ENCODE peak calls at places on chromosomes 6 and 20, in ten cellular contexts. L is endothelial cell of umbilical vein, S is HCT116, D is stomach, N is transverse colon, O is spleen, C is prostate gland, X is SK-N-MC, I is sigmoid colon, J is GM12892. T is an unnamed sample.

GRCh38 chr6:19731286-19731685 is 105.9 kb upstream of the ID4 start:
- DNase-seq in L (no peak), S (peak), D (no peak), N (no peak), O (no peak), C (no peak), X (no peak), I (no peak), J (no peak), T (no peak)

GRCh38 chr20:63224272-63225081 is 8.5 kb upstream of the YTHDF1 start:
- DNase-seq in L (no peak), S (no peak), D (peak), N (peak), O (no peak), C (peak), X (no peak), I (peak), J (no peak), T (no peak)

GRCh38 chr6:34489229-34489805 is 23.4 kb downstream of the PACSIN1 start:
- DNase-seq in L (no peak), S (no peak), D (no peak), N (no peak), O (peak), C (no peak), X (no peak), I (peak), J (no peak), T (no peak)

GRCh38 chr20:47792021-47792618 is 6.8 kb upstream of the SULF2 start:
- DNase-seq in L (peak), S (no peak), D (no peak), N (peak), O (no peak), C (peak), X (no peak), I (peak), J (no peak), T (peak)

GRCh38 chr20:62922451-62922921 is 3.8 kb downstream of the DIDO1 start:
- DNase-seq in L (no peak), S (no peak), D (no peak), N (no peak), O (no peak), C (peak), X (no peak), I (no peak), J (no peak), T (no peak)

GRCh38 chr6:99606670-99607415 is at the start of gene PRDM13:
- DNase-seq in L (no peak), S (no peak), D (no peak), N (no peak), O (no peak), C (no peak), X (no peak), I (no peak), J (no peak), T (no peak)

GRCh38 chr6:129606664-129607063 is 103.3 kb downstream of the ARHGAP18 start:
- DNase-seq in L (no peak), S (no peak), D (no peak), N (no peak), O (no peak), C (no peak), X (no peak), I (no peak), J (no peak), T (no peak)

GRCh38 chr6:108068618-108069017 is 5.9 kb downstream of the OSTM1 start:
- DNase-seq in L (no peak), S (no peak), D (no peak), N (no peak), O (no peak), C (no peak), X (no peak), I (no peak), J (no peak), T (no peak)

GRCh38 chr20:859661-860294 is 26.3 kb downstream of the FAM110A start:
- DNase-seq in L (no peak), S (no peak), D (no peak), N (no peak), O (no peak), C (no peak), X (no peak), I (no peak), J (no peak), T (no peak)

GRCh38 chr6:138559153-138559552 is 59.9 kb upstream of the NHSL1 start:
- DNase-seq in L (no peak), S (no peak), D (no peak), N (no peak), O (no peak), C (no peak), X (no peak), I (no peak), J (no peak), T (no peak)

GRCh38 chr20:7790189-7790588 is 150.1 kb downstream of the HAO1 start:
- DNase-seq in L (no peak), S (no peak), D (no peak), N (no peak), O (no peak), C (no peak), X (no peak), I (no peak), J (no peak), T (no peak)

GRCh38 chr20:58619847-58620431 is 31.1 kb upstream of the STX16 start:
- DNase-seq in L (no peak), S (peak), D (no peak), N (no peak), O (peak), C (no peak), X (peak), I (no peak), J (no peak), T (no peak)

GRCh38 chr6:15997751-15998388 is 131.0 kb upstream of the MYLIP start:
- DNase-seq in L (peak), S (no peak), D (no peak), N (no peak), O (no peak), C (no peak), X (no peak), I (no peak), J (no peak), T (no peak)

GRCh38 chr6:112296122-112296521 is 41.8 kb upstream of the LAMA4 start:
- DNase-seq in L (peak), S (peak), D (no peak), N (no peak), O (no peak), C (no peak), X (no peak), I (no peak), J (no peak), T (no peak)

GRCh38 chr20:57451759-57452661 is 60.8 kb downstream of the RBM38 start:
- DNase-seq in L (no peak), S (no peak), D (no peak), N (no peak), O (peak), C (no peak), X (no peak), I (peak), J (no peak), T (no peak)
- TF ChIP-seq POLR2AphosphoS5 in L (no peak), S (no peak), D (no peak), N (no peak), O (peak), C (peak), X (no peak), I (peak), J (no peak), T (no peak)

GRCh38 chr6:33065312-33065711 is 8.1 kb downstream of the HLA-DPA1 start:
- DNase-seq in L (no peak), S (no peak), D (no peak), N (no peak), O (no peak), C (no peak), X (no peak), I (no peak), J (no peak), T (no peak)
- TF ChIP-seq POLR2AphosphoS5 in L (no peak), S (no peak), D (no peak), N (no peak), O (peak), C (no peak), X (no peak), I (no peak), J (no peak), T (no peak)

GRCh38 chr20:31559704-31560093 is 45.4 kb upstream of the ID1 start:
- DNase-seq in L (no peak), S (no peak), D (no peak), N (no peak), O (no peak), C (no peak), X (no peak), I (no peak), J (no peak), T (no peak)

GRCh38 chr20:31562241-31562640 is 42.8 kb upstream of the ID1 start:
- DNase-seq in L (no peak), S (peak), D (no peak), N (no peak), O (no peak), C (no peak), X (no peak), I (no peak), J (no peak), T (no peak)

GRCh38 chr20:31564284-31564683 is 40.8 kb upstream of the ID1 start:
- DNase-seq in L (no peak), S (no peak), D (no peak), N (no peak), O (no peak), C (no peak), X (no peak), I (no peak), J (no peak), T (no peak)

GRCh38 chr20:31560094-31560899 is 44.8 kb upstream of the ID1 start:
- DNase-seq in L (peak), S (peak), D (peak), N (peak), O (peak), C (peak), X (no peak), I (peak), J (peak), T (peak)

DNA sequence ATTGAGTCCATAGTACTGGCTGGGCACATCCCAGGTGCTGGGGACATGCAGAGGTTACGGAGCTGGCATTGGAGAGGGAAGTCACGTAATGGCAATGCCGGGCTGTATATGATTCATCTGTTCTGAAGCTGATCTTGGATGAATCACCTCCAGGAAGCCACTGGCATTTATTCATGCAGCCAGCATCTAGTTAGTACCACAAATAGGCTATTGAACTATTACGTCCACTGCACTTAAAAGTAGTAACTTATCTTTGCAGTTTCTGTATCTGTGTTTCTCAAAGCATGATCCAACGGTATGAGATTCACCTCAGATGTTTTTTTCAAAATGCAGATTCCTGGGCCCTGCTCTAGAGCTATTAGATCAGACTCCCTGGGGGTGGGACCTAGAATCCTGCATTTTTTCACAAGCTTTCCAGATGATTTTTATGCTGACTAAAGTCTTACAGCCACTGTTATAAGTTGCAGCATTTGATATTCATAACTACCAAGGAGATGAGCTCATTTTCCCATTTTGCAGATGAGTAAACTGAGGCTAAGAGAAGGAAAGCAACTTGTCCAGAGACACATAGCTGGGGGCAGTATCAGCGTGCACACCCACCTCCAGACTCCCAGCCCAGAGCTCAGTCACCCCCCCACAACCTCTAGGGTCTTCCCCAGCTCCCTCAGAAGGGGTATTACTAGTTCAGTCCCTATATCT is 44.0 kb upstream of the ID1 start:
- DNase-seq in L (peak), S (peak), D (peak), N (peak), O (no peak), C (no peak), X (no peak), I (no peak), J (no peak), T (no peak)
- TF ChIP-seq POLR2AphosphoS5 in L (peak), S (peak), D (peak), N (peak), O (no peak), C (no peak), X (peak), I (no peak), J (no peak), T (no peak)

GRCh38 chr20:23125625-23126191 is 39.6 kb upstream of the CD93 start:
- DNase-seq in L (no peak), S (no peak), D (no peak), N (peak), O (peak), C (no peak), X (no peak), I (peak), J (no peak), T (no peak)
- TF ChIP-seq POLR2AphosphoS5 in L (no peak), S (no peak), D (no peak), N (no peak), O (peak), C (no peak), X (no peak), I (no peak), J (no peak), T (no peak)

GRCh38 chr20:50189681-50190250 is 864 bp upstream of the CEBPB start:
- DNase-seq in L (no peak), S (no peak), D (peak), N (peak), O (peak), C (no peak), X (no peak), I (no peak), J (no peak), T (peak)
- TF ChIP-seq POLR2AphosphoS5 in L (no peak), S (no peak), D (no peak), N (no peak), O (no peak), C (no peak), X (no peak), I (no peak), J (no peak), T (no peak)

T was measured in breast epithelium.